ENCODE peak calls at places on chromosomes 7 and 10, in five cellular contexts. L, Z, S, N and G are unnamed samples.

GRCh38 chr10:30750971-30751677 is 121.6 kb upstream of the LYZL2 start:
- DNase-seq in Z (no peak), L (peak), N (no peak), S (no peak), G (no peak)

GRCh38 chr10:125929613-125930012 is 33.2 kb downstream of the FANK1 start:
- DNase-seq in L (no peak), Z (no peak), S (no peak), N (no peak), G (no peak)

GRCh38 chr10:116296358-116296757 is 23.4 kb upstream of the GFRA1 start:
- DNase-seq in Z (peak), N (no peak), L (no peak), S (no peak), G (no peak)

GRCh38 chr10:96904648-96905047 is 72.5 kb downstream of the LCOR start:
- DNase-seq in L (no peak), N (no peak), S (no peak), Z (no peak), G (no peak)

GRCh38 chr7:109527833-109528232 is 958.2 kb downstream of the DNAJB9 start:
- DNase-seq in N (no peak), Z (no peak), L (no peak), S (no peak), G (no peak)

GRCh38 chr7:93327006-93327633 is 95.0 kb downstream of the VPS50 start:
- DNase-seq in S (no peak), Z (peak), N (no peak), L (no peak), G (peak)

GRCh38 chr7:139776486-139777303 is 1.1 kb downstream of the HIPK2 start:
- DNase-seq in Z (peak), N (peak), L (peak), S (no peak), G (no peak)

GRCh38 chr10:30178565-30178964 is 119.2 kb upstream of the JCAD start:
- DNase-seq in S (no peak), N (no peak), L (no peak), Z (peak), G (no peak)

GRCh38 chr7:5425507-5426225 is 2.0 kb upstream of the TNRC18 start:
- DNase-seq in S (peak), Z (peak), N (peak), L (no peak), G (no peak)

GRCh38 chr7:2478387-2478760 is 2.2 kb upstream of the GRIFIN start:
- DNase-seq in S (peak), L (no peak), Z (peak), N (peak), G (no peak)

GRCh38 chr10:71075759-71076472 is 136.5 kb upstream of the UNC5B start:
- DNase-seq in N (no peak), S (peak), L (no peak), Z (no peak), G (no peak)

GRCh38 chr7:156493942-156494341 is 146.6 kb upstream of the RNF32 start:
- DNase-seq in L (no peak), N (no peak), Z (no peak), S (no peak), G (no peak)

GRCh38 chr7:125695631-125696030 is 766.0 kb upstream of the POT1 start:
- DNase-seq in N (no peak), Z (no peak), S (no peak), L (no peak), G (no peak)

GRCh38 chr7:50268990-50269389 is 35.5 kb upstream of the IKZF1 start:
- DNase-seq in S (no peak), N (no peak), Z (no peak), L (no peak), G (no peak)

GRCh38 chr10:3468919-3469638 is 296.5 kb upstream of the PITRM1 start:
- DNase-seq in L (peak), N (peak), S (peak), Z (peak), G (peak)

GRCh38 chr7:21427861-21428641 is at the start of gene SP4:
- DNase-seq in L (peak), S (peak), N (peak), Z (peak), G (peak)
- TF ChIP-seq CTCF in L (no peak), S (no peak), N (no peak), Z (no peak), G (peak)

GRCh38 chr7:131331806-131332205 is 4.1 kb downstream of the MKLN1 start:
- DNase-seq in Z (no peak), N (no peak), L (no peak), S (no peak), G (no peak)
- H3K4me3 ChIP-seq in Z (no peak), N (no peak), L (no peak), S (no peak), G (no peak)

GRCh38 chr7:149859369-149859768 is 14.4 kb upstream of the ATP6V0E2 start:
- DNase-seq in Z (no peak), L (no peak), N (no peak), S (no peak), G (no peak)

GRCh38 chr7:149861728-149862045 is 12.1 kb upstream of the ATP6V0E2 start:
- DNase-seq in L (no peak), N (no peak), S (no peak), Z (no peak), G (no peak)

GRCh38 chr7:149862156-149862555 is 11.6 kb upstream of the ATP6V0E2 start:
- DNase-seq in L (no peak), S (no peak), N (no peak), Z (no peak), G (no peak)

GRCh38 chr7:149859881-149860280 is 13.9 kb upstream of the ATP6V0E2 start:
- DNase-seq in S (no peak), N (no peak), L (no peak), Z (no peak), G (no peak)

GRCh38 chr7:149860821-149861727 is 12.7 kb upstream of the ATP6V0E2 start:
- DNase-seq in L (no peak), N (no peak), Z (no peak), S (no peak), G (no peak)
- TF ChIP-seq CTCF in L (peak), N (no peak), Z (peak), S (no peak), G (peak)

DNA sequence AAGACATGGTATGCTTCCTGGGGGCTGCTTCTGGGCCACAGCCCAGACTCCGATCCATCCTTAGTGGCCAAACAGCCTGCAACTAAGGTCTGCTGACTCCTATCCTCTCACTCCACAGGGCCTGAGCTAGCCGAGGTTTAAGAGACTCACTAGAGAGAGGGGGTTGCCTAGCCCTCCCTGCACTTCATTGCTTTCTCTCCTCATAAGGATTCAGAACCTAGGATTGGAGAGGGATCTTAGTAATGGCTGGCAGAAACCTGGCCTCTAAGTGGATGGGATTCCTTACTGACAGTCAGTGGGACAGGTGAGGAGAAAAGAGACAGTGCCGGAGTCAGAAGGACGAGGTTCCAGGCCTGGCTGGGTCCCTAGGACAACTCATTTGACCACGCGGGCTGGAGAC is 8.2 kb upstream of the DDIT4 start:
- DNase-seq in Z (no peak), L (no peak), N (no peak), S (no peak), G (no peak)
- H3K4me3 ChIP-seq in Z (no peak), L (no peak), N (no peak), S (no peak), G (no peak)

DNA sequence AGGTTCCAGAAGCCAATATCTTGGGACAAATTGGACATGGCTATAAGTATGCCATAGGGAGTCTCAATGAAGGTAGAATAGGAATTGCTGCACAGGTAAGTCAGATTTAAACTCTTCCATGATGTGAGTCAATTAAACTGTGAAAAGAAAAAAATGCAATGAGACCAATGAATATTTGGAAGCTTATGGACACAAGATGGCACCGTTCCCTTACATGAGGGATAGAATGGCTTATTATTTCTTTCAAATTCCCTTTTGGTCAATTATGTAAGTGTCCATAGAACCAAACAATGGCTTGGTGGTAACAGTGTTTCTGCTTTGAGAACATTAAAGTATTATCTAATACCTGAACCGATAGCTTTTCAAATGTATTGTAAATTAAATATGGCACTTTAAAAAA is 35.6 kb downstream of the ACADSB start:
- DNase-seq in N (no peak), Z (peak), S (no peak), L (no peak), G (no peak)
- TF ChIP-seq CTCF in N (no peak), Z (no peak), S (peak), L (no peak), G (peak)

DNA sequence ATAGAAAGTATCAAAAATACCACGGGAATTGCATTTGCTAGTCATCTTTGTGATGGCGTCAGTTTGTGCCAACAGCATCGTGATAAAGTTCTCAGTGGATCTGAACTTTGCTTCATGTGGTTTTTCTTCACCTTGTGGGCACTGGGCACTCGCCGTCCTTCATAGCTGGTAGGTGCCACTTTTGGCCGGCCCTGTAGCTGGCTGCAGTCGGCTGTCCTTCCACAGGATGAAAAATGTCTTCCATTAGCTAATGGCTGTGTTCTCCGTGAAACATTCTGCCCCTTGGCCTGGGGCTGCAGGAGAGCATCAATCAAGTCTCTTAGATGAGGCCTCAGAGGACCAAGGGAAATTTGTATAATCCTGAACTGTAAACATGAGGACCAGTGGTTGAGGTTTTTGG is 145.3 kb downstream of the DYNC1I1 start:
- DNase-seq in L (no peak), Z (no peak), N (no peak), S (no peak), G (no peak)
- H3K4me3 ChIP-seq in L (no peak), Z (no peak), N (no peak), S (no peak), G (no peak)